ENCODE peak calls at places on chromosomes 11 and 22, in nine cellular contexts. T, V, S, I, R, B, O, W and P are unnamed samples.

GRCh38 chr11:2672553-2673249 is 27.1 kb downstream of the KCNQ1OT1 start:
- DNase-seq in O (peak), W (no peak), T (no peak), V (no peak), B (no peak), S (peak), I (no peak), R (no peak), P (no peak)

GRCh38 chr22:38504731-38505594 is 1.1 kb downstream of the DDX17 start:
- DNase-seq in R (peak), S (no peak), W (peak), V (peak), O (peak), T (no peak), B (no peak), I (peak), P (no peak)

GRCh38 chr11:77374611-77375031 is 73.1 kb upstream of the GDPD4 start:
- DNase-seq in S (no peak), R (peak), V (no peak), O (no peak), B (no peak), W (no peak), T (peak), I (no peak), P (no peak)

GRCh38 chr22:43534916-43535315 is 123.1 kb downstream of the MPPED1 start:
- DNase-seq in W (no peak), O (no peak), T (no peak), I (no peak), R (no peak), V (no peak), B (no peak), S (no peak), P (no peak)

GRCh38 chr11:2572491-2573239 is 127.1 kb downstream of the KCNQ1OT1 start:
- DNase-seq in V (no peak), B (no peak), W (no peak), O (no peak), I (no peak), S (no peak), R (no peak), T (no peak), P (no peak)

GRCh38 chr11:66595245-66595904 is 2.4 kb downstream of the CCS start:
- DNase-seq in W (peak), R (peak), I (no peak), S (no peak), O (no peak), V (peak), T (no peak), B (no peak), P (no peak)

GRCh38 chr11:117523680-117524079 is 196.0 kb downstream of the CEP164 start:
- DNase-seq in W (no peak), V (no peak), R (peak), I (no peak), S (no peak), T (peak), B (no peak), O (no peak), P (peak)

GRCh38 chr11:113689711-113690618 is 16.1 kb downstream of the TMPRSS5 start:
- DNase-seq in O (no peak), I (no peak), S (no peak), W (no peak), T (no peak), B (no peak), R (no peak), V (no peak), P (no peak)

GRCh38 chr22:46377566-46378498 is 42.3 kb downstream of the TRMU start:
- DNase-seq in B (no peak), W (no peak), T (no peak), R (peak), O (no peak), S (peak), I (no peak), V (peak), P (peak)

GRCh38 chr11:134576286-134576685 is 164.2 kb upstream of the B3GAT1 start:
- DNase-seq in V (no peak), T (no peak), S (no peak), W (no peak), B (no peak), O (no peak), I (no peak), R (no peak), P (no peak)

GRCh38 chr11:115257286-115258077 is 246.7 kb downstream of the CADM1 start:
- DNase-seq in V (no peak), B (no peak), T (no peak), O (no peak), W (no peak), R (no peak), S (no peak), I (no peak), P (no peak)

GRCh38 chr22:35863432-35863831 is 145.8 kb downstream of the APOL5 start:
- DNase-seq in V (no peak), R (no peak), I (no peak), B (no peak), T (no peak), S (no peak), O (no peak), W (no peak), P (no peak)

GRCh38 chr11:119805663-119806062 is 76.7 kb upstream of the NECTIN1 start:
- DNase-seq in W (no peak), V (no peak), I (no peak), S (no peak), T (no peak), B (no peak), O (no peak), R (no peak), P (no peak)

GRCh38 chr11:94835571-94835970 is 67.4 kb downstream of the AMOTL1 start:
- DNase-seq in S (no peak), V (no peak), T (peak), I (no peak), R (peak), O (no peak), W (peak), B (no peak), P (no peak)

GRCh38 chr11:64284962-64285884 is at the start of gene GPR137:
- DNase-seq in R (peak), I (peak), V (peak), B (peak), S (peak), O (peak), W (peak), T (peak), P (peak)

GRCh38 chr22:18931905-18932652 is 4.0 kb downstream of the PRODH start:
- DNase-seq in W (no peak), V (no peak), T (no peak), O (no peak), B (no peak), R (no peak), I (no peak), S (no peak), P (no peak)

GRCh38 chr11:77088236-77089003 is 14.2 kb upstream of the OMP start:
- DNase-seq in B (no peak), S (no peak), V (no peak), I (no peak), R (no peak), W (no peak), T (no peak), O (no peak), P (no peak)